ENCODE peak calls at places on chromosomes 2 and 18, in six cellular contexts. One of them, this sample, is unnamed.
A peak's percentile ranks its signal among the peaks of the same experiment; 100 is the strongest.

GRCh38 chr2:118982039-118982438 is 40.0 kb downstream of the MARCO start:
- DNase-seq in OCI-M1: no peak
- DNase-seq in T-cell: no peak
- DNase-seq in HCT116: no peak
- DNase-seq in progenitor cell of endocrine pancreas: no peak
- DNase-seq in aorta: no peak
- DNase-seq in this sample: peak; percentile 32

GRCh38 chr2:231707625-231708049 is 688 bp upstream of the PTMA start:
- DNase-seq in progenitor cell of endocrine pancreas: no peak
- DNase-seq in aorta: no peak
- DNase-seq in OCI-M1: no peak
- DNase-seq in HCT116: peak; percentile 36
- DNase-seq in T-cell: peak; percentile 32
- DNase-seq in this sample: peak; percentile 91

GRCh38 chr2:235515821-235516220 is 22.0 kb downstream of the AGAP1 start:
- DNase-seq in T-cell: no peak
- DNase-seq in HCT116: no peak
- DNase-seq in OCI-M1: no peak
- DNase-seq in progenitor cell of endocrine pancreas: no peak
- DNase-seq in aorta: no peak
- DNase-seq in this sample: no peak

GRCh38 chr2:232573042-232573441 is 22.6 kb downstream of the EIF4E2 start:
- DNase-seq in T-cell: no peak
- DNase-seq in OCI-M1: no peak
- DNase-seq in progenitor cell of endocrine pancreas: no peak
- DNase-seq in HCT116: no peak
- DNase-seq in aorta: no peak
- DNase-seq in this sample: no peak

GRCh38 chr2:236179653-236180500 is 11.7 kb upstream of the GBX2 start:
- DNase-seq in aorta: no peak
- DNase-seq in T-cell: no peak
- DNase-seq in HCT116: no peak
- DNase-seq in OCI-M1: peak; percentile 23
- DNase-seq in progenitor cell of endocrine pancreas: no peak
- DNase-seq in this sample: peak; percentile 49

GRCh38 chr2:69674301-69674640 is 30.7 kb upstream of the AAK1 start:
- DNase-seq in HCT116: no peak
- DNase-seq in OCI-M1: no peak
- DNase-seq in progenitor cell of endocrine pancreas: no peak
- DNase-seq in T-cell: no peak
- DNase-seq in aorta: no peak
- DNase-seq in this sample: no peak

GRCh38 chr2:19033240-19033639 is 325.2 kb downstream of the OSR1 start:
- DNase-seq in OCI-M1: no peak
- DNase-seq in HCT116: no peak
- DNase-seq in T-cell: no peak
- DNase-seq in aorta: no peak
- DNase-seq in progenitor cell of endocrine pancreas: no peak
- DNase-seq in this sample: no peak

GRCh38 chr2:105422801-105423200 is 23.9 kb upstream of the FHL2 start:
- DNase-seq in OCI-M1: no peak
- DNase-seq in HCT116: no peak
- DNase-seq in aorta: no peak
- DNase-seq in T-cell: no peak
- DNase-seq in progenitor cell of endocrine pancreas: no peak
- DNase-seq in this sample: no peak

GRCh38 chr2:238173692-238174091 is 14.9 kb downstream of the ERFE start:
- DNase-seq in progenitor cell of endocrine pancreas: no peak
- DNase-seq in HCT116: no peak
- DNase-seq in OCI-M1: no peak
- DNase-seq in aorta: no peak
- DNase-seq in T-cell: no peak
- DNase-seq in this sample: no peak

GRCh38 chr18:59718108-59719057 is 21.2 kb upstream of the CCBE1 start:
- DNase-seq in OCI-M1: no peak
- DNase-seq in HCT116: no peak
- DNase-seq in aorta: no peak
- DNase-seq in T-cell: no peak
- DNase-seq in progenitor cell of endocrine pancreas: no peak
- DNase-seq in this sample: no peak

GRCh38 chr2:162221064-162221463 is 22.2 kb downstream of the FAP start:
- DNase-seq in OCI-M1: peak; percentile 83
- DNase-seq in T-cell: no peak
- DNase-seq in progenitor cell of endocrine pancreas: peak; percentile 34
- DNase-seq in aorta: peak; percentile 71
- DNase-seq in HCT116: peak; percentile 66
- DNase-seq in this sample: peak; percentile 73

GRCh38 chr2:152755029-152755428 is 36.6 kb downstream of the ARL6IP6 start:
- DNase-seq in progenitor cell of endocrine pancreas: no peak
- DNase-seq in OCI-M1: no peak
- DNase-seq in aorta: no peak
- DNase-seq in T-cell: no peak
- DNase-seq in HCT116: no peak
- DNase-seq in this sample: no peak

GRCh38 chr2:118221952-118222594 is 133.8 kb downstream of the INSIG2 start:
- DNase-seq in T-cell: no peak
- DNase-seq in aorta: no peak
- DNase-seq in progenitor cell of endocrine pancreas: no peak
- DNase-seq in OCI-M1: peak; percentile 80
- DNase-seq in HCT116: peak; percentile 53
- DNase-seq in this sample: no peak

GRCh38 chr2:103805746-103806145 is 1043.9 kb downstream of the TMEM182 start:
- DNase-seq in OCI-M1: no peak
- DNase-seq in aorta: no peak
- DNase-seq in T-cell: no peak
- DNase-seq in HCT116: no peak
- DNase-seq in progenitor cell of endocrine pancreas: no peak
- DNase-seq in this sample: no peak

GRCh38 chr2:197092431-197092830 is 165.9 kb upstream of the PGAP1 start:
- DNase-seq in T-cell: no peak
- DNase-seq in HCT116: no peak
- DNase-seq in aorta: no peak
- DNase-seq in OCI-M1: no peak
- DNase-seq in progenitor cell of endocrine pancreas: no peak
- DNase-seq in this sample: no peak

GRCh38 chr2:85355073-85355410 is 473 bp downstream of the ELMOD3 start:
- DNase-seq in OCI-M1: no peak
- DNase-seq in HCT116: no peak
- DNase-seq in aorta: no peak
- DNase-seq in progenitor cell of endocrine pancreas: no peak
- DNase-seq in T-cell: no peak
- DNase-seq in this sample: no peak

GRCh38 chr2:30694286-30695055 is 112.8 kb downstream of the CAPN13 start:
- DNase-seq in aorta: no peak
- DNase-seq in progenitor cell of endocrine pancreas: no peak
- DNase-seq in T-cell: no peak
- DNase-seq in OCI-M1: no peak
- DNase-seq in HCT116: no peak
- DNase-seq in this sample: no peak

GRCh38 chr2:235793163-235793752 is 299.4 kb downstream of the AGAP1 start:
- DNase-seq in T-cell: no peak
- DNase-seq in HCT116: no peak
- DNase-seq in OCI-M1: no peak
- DNase-seq in progenitor cell of endocrine pancreas: no peak
- DNase-seq in aorta: no peak
- DNase-seq in this sample: no peak

GRCh38 chr18:46067431-46068007 is 4.5 kb downstream of the PSTPIP2 start:
- DNase-seq in progenitor cell of endocrine pancreas: no peak
- DNase-seq in HCT116: peak; percentile 43
- DNase-seq in OCI-M1: no peak
- DNase-seq in T-cell: no peak
- DNase-seq in aorta: no peak
- DNase-seq in this sample: no peak

GRCh38 chr2:98805412-98806265 is 74.7 kb upstream of the MGAT4A start:
- DNase-seq in T-cell: no peak
- DNase-seq in progenitor cell of endocrine pancreas: no peak
- DNase-seq in HCT116: no peak
- DNase-seq in OCI-M1: peak; percentile 18
- DNase-seq in aorta: peak; percentile 62
- DNase-seq in this sample: no peak

GRCh38 chr2:63692002-63692606 is 103.3 kb downstream of the MDH1 start:
- DNase-seq in T-cell: no peak
- DNase-seq in HCT116: peak; percentile 31
- DNase-seq in OCI-M1: peak; percentile 62
- DNase-seq in aorta: no peak
- DNase-seq in progenitor cell of endocrine pancreas: no peak
- DNase-seq in this sample: no peak

GRCh38 chr2:154537845-154538244 is 160.7 kb upstream of the KCNJ3 start:
- DNase-seq in T-cell: no peak
- DNase-seq in progenitor cell of endocrine pancreas: no peak
- DNase-seq in aorta: no peak
- DNase-seq in OCI-M1: no peak
- DNase-seq in HCT116: no peak
- DNase-seq in this sample: no peak

GRCh38 chr2:100494712-100495111 is 24.4 kb downstream of the NMS start:
- DNase-seq in progenitor cell of endocrine pancreas: no peak
- DNase-seq in T-cell: no peak
- DNase-seq in OCI-M1: no peak
- DNase-seq in aorta: no peak
- DNase-seq in HCT116: no peak
- DNase-seq in this sample: no peak

GRCh38 chr2:167017021-167017420 is 128.7 kb downstream of the XIRP2 start:
- DNase-seq in aorta: no peak
- DNase-seq in OCI-M1: no peak
- DNase-seq in progenitor cell of endocrine pancreas: no peak
- DNase-seq in HCT116: no peak
- DNase-seq in T-cell: no peak
- DNase-seq in this sample: no peak

GRCh38 chr2:31271851-31272267 is 37.9 kb downstream of the EHD3 start:
- DNase-seq in OCI-M1: no peak
- DNase-seq in progenitor cell of endocrine pancreas: no peak
- DNase-seq in aorta: no peak
- DNase-seq in T-cell: no peak
- DNase-seq in HCT116: no peak
- DNase-seq in this sample: no peak

GRCh38 chr2:20599001-20599600 is 51.8 kb downstream of the HS1BP3 start:
- DNase-seq in T-cell: no peak
- DNase-seq in aorta: peak; percentile 68
- DNase-seq in HCT116: no peak
- DNase-seq in OCI-M1: no peak
- DNase-seq in progenitor cell of endocrine pancreas: no peak
- DNase-seq in this sample: peak; percentile 57

GRCh38 chr2:122412360-122412759 is 656.9 kb downstream of the TSN start:
- DNase-seq in progenitor cell of endocrine pancreas: no peak
- DNase-seq in aorta: no peak
- DNase-seq in HCT116: no peak
- DNase-seq in OCI-M1: no peak
- DNase-seq in T-cell: no peak
- DNase-seq in this sample: no peak

GRCh38 chr18:63317556-63317946 is 2.0 kb downstream of the BCL2 start:
- DNase-seq in aorta: no peak
- DNase-seq in progenitor cell of endocrine pancreas: no peak
- DNase-seq in OCI-M1: no peak
- DNase-seq in T-cell: no peak
- DNase-seq in HCT116: no peak
- DNase-seq in this sample: no peak

GRCh38 chr2:109440507-109441156 is 173.1 kb downstream of the SEPTIN10 start:
- DNase-seq in T-cell: no peak
- DNase-seq in OCI-M1: no peak
- DNase-seq in progenitor cell of endocrine pancreas: no peak
- DNase-seq in HCT116: no peak
- DNase-seq in aorta: peak; percentile 31
- DNase-seq in this sample: peak; percentile 6

GRCh38 chr2:46294185-46294836 is 2.9 kb upstream of the EPAS1 start:
- DNase-seq in OCI-M1: peak; percentile 27
- DNase-seq in HCT116: no peak
- DNase-seq in aorta: no peak
- DNase-seq in T-cell: no peak
- DNase-seq in progenitor cell of endocrine pancreas: no peak
- DNase-seq in this sample: no peak

GRCh38 chr2:16726147-16726546 is 60.5 kb upstream of the CYRIA start:
- DNase-seq in OCI-M1: no peak
- DNase-seq in HCT116: no peak
- DNase-seq in progenitor cell of endocrine pancreas: no peak
- DNase-seq in aorta: no peak
- DNase-seq in T-cell: no peak
- DNase-seq in this sample: no peak

GRCh38 chr2:6073260-6074141 is 381.3 kb downstream of the SOX11 start:
- DNase-seq in aorta: no peak
- DNase-seq in progenitor cell of endocrine pancreas: no peak
- DNase-seq in T-cell: no peak
- DNase-seq in HCT116: no peak
- DNase-seq in OCI-M1: peak; percentile 34
- DNase-seq in this sample: no peak

GRCh38 chr18:48735070-48735676 is 196.3 kb downstream of the CTIF start:
- DNase-seq in T-cell: no peak
- DNase-seq in aorta: peak; percentile 61
- DNase-seq in OCI-M1: no peak
- DNase-seq in HCT116: no peak
- DNase-seq in progenitor cell of endocrine pancreas: no peak
- DNase-seq in this sample: no peak

GRCh38 chr2:236343400-236344161 is 79.4 kb upstream of the ASB18 start:
- DNase-seq in aorta: peak; percentile 67
- DNase-seq in OCI-M1: peak; percentile 65
- DNase-seq in progenitor cell of endocrine pancreas: peak; percentile 26
- DNase-seq in HCT116: peak; percentile 67
- DNase-seq in T-cell: no peak
- DNase-seq in this sample: no peak

This sample was measured in sciatic nerve.